ENCODE peak calls at places on chromosome 14, in five cellular contexts. R is IMR-90, O is DND-41, V is GM23248, K is cardiac muscle cell. M is an unnamed sample. For H3K9me3, the result is how much of the 10 kb centered on the place peaks cover.

GRCh38 chr14:24975393-24975792 is 74.6 kb downstream of the STXBP6 start:
- DNase-seq in O (no peak), K (no peak), R (no peak), V (no peak), M (no peak)

GRCh38 chr14:51386983-51387730 is 147.1 kb downstream of the TMX1 start:
- DNase-seq in O (no peak), R (no peak), V (peak), K (no peak), M (no peak)

GRCh38 chr14:96194657-96195431 is 9.8 kb upstream of the BDKRB2 start:
- DNase-seq in R (no peak), O (no peak), V (no peak), K (no peak), M (no peak)

GRCh38 chr14:68548194-68549056 is 244.4 kb downstream of the ZFP36L1 start:
- DNase-seq in O (no peak), K (peak), R (peak), V (peak), M (no peak)

GRCh38 chr14:21965042-21965441 is 291.4 kb upstream of the OR4E1 start:
- DNase-seq in R (no peak), V (no peak), O (peak), K (no peak), M (peak)

GRCh38 chr14:39218171-39218769 is 15.4 kb upstream of the MIA2 start:
- DNase-seq in O (no peak), K (no peak), V (peak), R (peak), M (no peak)

GRCh38 chr14:57725399-57726077 is 140.4 kb downstream of the SLC35F4 start:
- DNase-seq in K (no peak), O (no peak), V (peak), R (no peak), M (no peak)

GRCh38 chr14:34843011-34843554 is 32.1 kb downstream of the BAZ1A start:
- DNase-seq in K (no peak), O (no peak), V (peak), R (peak), M (no peak)

GRCh38 chr14:55951366-55952206 is 166.6 kb upstream of the PELI2 start:
- DNase-seq in V (no peak), K (no peak), R (no peak), O (no peak), M (no peak)

GRCh38 chr14:58305730-58306129 is 7.4 kb downstream of the ARID4A start:
- DNase-seq in O (no peak), V (no peak), K (no peak), R (no peak), M (no peak)

GRCh38 chr14:55073856-55074255 is 22.4 kb downstream of the MAPK1IP1L start:
- DNase-seq in O (no peak), R (peak), V (peak), K (no peak), M (no peak)

GRCh38 chr14:68951051-68951797 is 27.9 kb downstream of the ACTN1 start:
- DNase-seq in R (peak), K (no peak), V (peak), O (no peak), M (no peak)

GRCh38 chr14:87852107-87852506 is 140.9 kb downstream of the GALC start:
- DNase-seq in O (no peak), R (no peak), V (no peak), K (no peak), M (no peak)

GRCh38 chr14:47674148-47674545 is 1.3 kb downstream of the MDGA2 start:
- DNase-seq in V (no peak), K (peak), R (no peak), O (no peak), M (no peak)
- H3K4me3 ChIP-seq in V (no peak), K (peak), R (no peak), O (no peak), M (no peak)

GRCh38 chr14:100077441-100077840 is 12.2 kb downstream of the EVL start:
- DNase-seq in K (no peak), O (peak), V (no peak), R (no peak), M (no peak)

GRCh38 chr14:100078216-100078780 is 13.1 kb downstream of the EVL start:
- DNase-seq in R (no peak), V (no peak), K (no peak), O (peak), M (no peak)

GRCh38 chr14:100074431-100075100 is 9.3 kb downstream of the EVL start:
- DNase-seq in V (no peak), O (peak), K (no peak), R (no peak), M (no peak)

GRCh38 chr14:100076630-100077029 is 11.4 kb downstream of the EVL start:
- DNase-seq in O (peak), K (no peak), V (peak), R (peak), M (no peak)

DNA sequence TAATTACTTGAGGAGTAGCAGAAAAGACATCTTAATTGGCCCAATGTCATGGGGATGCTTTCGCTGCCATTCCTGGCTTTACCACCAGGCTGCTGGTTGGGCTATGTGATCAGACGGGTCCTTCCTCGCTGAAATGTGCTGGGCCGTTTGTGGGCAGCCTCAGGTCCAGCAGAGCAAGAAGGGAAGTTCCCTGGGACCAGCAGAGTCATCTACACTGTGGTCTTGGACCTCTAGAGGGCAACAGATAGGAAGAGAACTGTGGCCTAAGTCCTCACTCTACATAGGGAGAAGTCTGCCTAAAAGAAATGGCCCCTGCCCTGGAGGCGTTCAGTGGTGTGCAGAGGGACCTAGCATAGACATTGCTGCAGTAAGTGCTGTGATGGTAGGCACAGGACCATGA is 10.9 kb downstream of the EVL start:
- DNase-seq in R (peak), K (no peak), O (peak), V (peak), M (no peak)
- H3K27ac ChIP-seq in R (no peak), K (no peak), O (peak), V (peak), M (peak)

GRCh38 chr14:105844810-105845724 is 318.7 kb downstream of the TMEM121 start:
- DNase-seq in V (no peak), K (no peak), O (no peak), R (no peak), M (no peak)
- H3K9me3 ChIP-seq in V (under half), K (under half), O (under half), R (half or more), M (under half)

GRCh38 chr14:99793213-99794155 is at the start of gene EML1:
- DNase-seq in V (peak), R (peak), K (peak), O (peak), M (peak)
- H3K4me3 ChIP-seq in V (peak), R (peak), K (peak), O (no peak), M (no peak)

GRCh38 chr14:28767239-28767850 is 758 bp downstream of the FOXG1 start:
- DNase-seq in O (no peak), R (no peak), K (no peak), V (no peak), M (no peak)
- H3K27ac ChIP-seq in O (no peak), R (no peak), K (no peak), V (no peak), M (no peak)

GRCh38 chr14:45587142-45587541 is 334.1 kb upstream of the MIS18BP1 start:
- DNase-seq in O (no peak), R (no peak), V (no peak), K (no peak), M (no peak)
- H3K9me3 ChIP-seq in O (under half), R (under half), V (under half), K (under half), M (under half)

GRCh38 chr14:104968541-104969401 is 9.4 kb downstream of the AHNAK2 start:
- DNase-seq in R (no peak), O (no peak), V (peak), K (no peak), M (no peak)

GRCh38 chr14:104970231-104971068 is 7.7 kb downstream of the AHNAK2 start:
- DNase-seq in K (no peak), O (no peak), R (peak), V (peak), M (no peak)

GRCh38 chr14:104971447-104972240 is 6.5 kb downstream of the AHNAK2 start:
- DNase-seq in O (no peak), V (no peak), K (no peak), R (no peak), M (no peak)

GRCh38 chr14:104968153-104968527 is 10.0 kb downstream of the AHNAK2 start:
- DNase-seq in V (peak), K (peak), R (peak), O (no peak), M (no peak)

GRCh38 chr14:104969741-104970230 is 8.4 kb downstream of the AHNAK2 start:
- DNase-seq in R (no peak), V (no peak), O (no peak), K (no peak), M (no peak)
- H3K4me3 ChIP-seq in R (no peak), V (peak), O (no peak), K (no peak), M (no peak)

GRCh38 chr14:100677152-100677924 is 49.4 kb upstream of the DLK1 start:
- DNase-seq in R (no peak), O (no peak), V (no peak), K (peak), M (no peak)
- H3K27ac ChIP-seq in R (no peak), O (no peak), V (no peak), K (peak), M (no peak)

GRCh38 chr14:50061664-50062437 is 54.5 kb downstream of the VCPKMT start:
- DNase-seq in K (peak), O (peak), R (peak), V (peak), M (peak)
- H3K9me3 ChIP-seq in K (under half), O (under half), R (under half), V (under half), M (under half)

GRCh38 chr14:80844872-80845271 is 96.7 kb downstream of the CEP128 start:
- DNase-seq in R (no peak), O (no peak), K (no peak), V (no peak), M (no peak)

DNA sequence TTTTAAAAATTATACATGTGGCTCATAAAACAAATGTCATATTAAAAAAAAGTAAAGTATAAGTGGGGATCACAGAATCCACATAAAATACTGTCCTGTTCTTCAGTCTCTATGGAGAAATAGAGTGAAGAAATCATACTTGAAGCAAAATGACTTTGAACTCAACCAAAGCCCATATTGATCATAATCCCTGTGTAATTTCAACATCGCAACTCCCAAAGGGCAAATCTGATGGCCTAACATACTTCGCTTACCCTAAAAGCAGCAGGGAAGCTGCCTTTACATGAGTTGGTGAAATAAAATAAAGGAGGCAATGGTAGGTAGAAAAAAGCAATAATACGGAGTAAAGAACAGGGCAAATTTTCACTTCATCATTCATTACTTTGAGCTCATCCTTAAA is 101.8 kb downstream of the CEP128 start:
- DNase-seq in R (no peak), K (no peak), O (no peak), V (no peak), M (no peak)
- H3K4me3 ChIP-seq in R (no peak), K (no peak), O (no peak), V (no peak), M (no peak)